ENCODE peak calls at places on chromosomes 12 and 14, in nine cellular contexts. M, A, U, G, X, P, W, I and B are unnamed samples.

GRCh38 chr14:70907996-70908917 is 998 bp downstream of the PCNX1 start:
- DNase-seq in M (peak), A (peak), U (peak), G (peak), X (no peak), P (peak), W (peak), I (peak), B (peak)

GRCh38 chr12:108854055-108854452 is 3.3 kb downstream of the SSH1 start:
- DNase-seq in M (peak), A (peak), U (no peak), G (peak), X (no peak), P (no peak), W (no peak), I (peak), B (peak)

GRCh38 chr12:44246481-44247105 is 410.7 kb downstream of the TMEM117 start:
- DNase-seq in M (no peak), A (peak), U (no peak), G (no peak), X (no peak), P (no peak), W (no peak), I (no peak), B (no peak)

GRCh38 chr14:61476737-61477410 is 155.5 kb downstream of the PRKCH start:
- DNase-seq in M (peak), A (peak), U (no peak), G (peak), X (no peak), P (peak), W (no peak), I (peak), B (no peak)

GRCh38 chr12:1811281-1811947 is 9.0 kb upstream of the LRTM2 start:
- DNase-seq in M (no peak), A (no peak), U (no peak), G (peak), X (no peak), P (no peak), W (no peak), I (no peak), B (no peak)

GRCh38 chr12:42483534-42483857 is 106.0 kb downstream of the PRICKLE1 start:
- DNase-seq in M (no peak), A (no peak), U (no peak), G (no peak), X (no peak), P (peak), W (peak), I (peak), B (no peak)

GRCh38 chr14:62691613-62692489 is 353.4 kb downstream of the KCNH5 start:
- DNase-seq in M (peak), A (peak), U (no peak), G (peak), X (peak), P (peak), W (peak), I (no peak), B (no peak)

GRCh38 chr12:3962661-3963483 is 89.7 kb upstream of the PARP11 start:
- DNase-seq in M (no peak), A (no peak), U (no peak), G (no peak), X (no peak), P (peak), W (peak), I (no peak), B (no peak)

GRCh38 chr12:63917864-63918742 is 73.6 kb downstream of the SRGAP1 start:
- DNase-seq in M (peak), A (peak), U (no peak), G (peak), X (peak), P (peak), W (no peak), I (no peak), B (no peak)

GRCh38 chr14:48974994-48975393 is 611.2 kb downstream of the RPS29 start:
- DNase-seq in M (no peak), A (no peak), U (peak), G (no peak), X (no peak), P (no peak), W (no peak), I (no peak), B (no peak)
- TF ChIP-seq CTCF in M (no peak), A (no peak), U (peak), G (no peak), X (no peak), P (no peak), W (no peak), I (no peak), B (no peak)

GRCh38 chr12:119156401-119156800 is 22.3 kb upstream of the HSPB8 start:
- DNase-seq in M (peak), A (no peak), U (peak), G (no peak), X (no peak), P (no peak), W (no peak), I (peak), B (no peak)

GRCh38 chr12:119151445-119151844 is 27.3 kb upstream of the HSPB8 start:
- DNase-seq in M (no peak), A (no peak), U (no peak), G (peak), X (no peak), P (no peak), W (no peak), I (no peak), B (no peak)

GRCh38 chr12:119157528-119157927 is 21.2 kb upstream of the HSPB8 start:
- DNase-seq in M (no peak), A (no peak), U (no peak), G (no peak), X (no peak), P (no peak), W (no peak), I (peak), B (no peak)

GRCh38 chr12:119154435-119154818 is 24.3 kb upstream of the HSPB8 start:
- DNase-seq in M (peak), A (no peak), U (peak), G (peak), X (no peak), P (no peak), W (no peak), I (no peak), B (no peak)

GRCh38 chr12:119153477-119154434 is 25.0 kb upstream of the HSPB8 start:
- DNase-seq in M (peak), A (peak), U (peak), G (peak), X (no peak), P (peak), W (peak), I (no peak), B (no peak)
- H3K4me3 ChIP-seq in M (no peak), A (no peak), U (peak), G (peak), X (no peak), P (no peak), W (no peak), I (no peak), B (no peak)

GRCh38 chr14:39034481-39035296 is 68.3 kb downstream of the SEC23A start:
- DNase-seq in M (peak), A (no peak), U (peak), G (peak), X (no peak), P (peak), W (peak), I (no peak), B (no peak)
- TF ChIP-seq CTCF in M (peak), A (peak), U (peak), G (peak), X (peak), P (no peak), W (peak), I (peak), B (no peak)

GRCh38 chr14:64792231-64792630 is 87.5 kb downstream of the SPTB start:
- DNase-seq in M (no peak), A (no peak), U (no peak), G (no peak), X (no peak), P (no peak), W (no peak), I (no peak), B (no peak)

GRCh38 chr14:64792871-64793560 is 86.7 kb downstream of the SPTB start:
- DNase-seq in M (no peak), A (no peak), U (no peak), G (no peak), X (no peak), P (no peak), W (no peak), I (no peak), B (no peak)

GRCh38 chr14:64796369-64796768 is 83.3 kb downstream of the SPTB start:
- DNase-seq in M (no peak), A (no peak), U (no peak), G (no peak), X (no peak), P (no peak), W (no peak), I (no peak), B (no peak)

GRCh38 chr14:64795921-64796320 is 83.8 kb downstream of the SPTB start:
- DNase-seq in M (no peak), A (no peak), U (no peak), G (no peak), X (no peak), P (no peak), W (no peak), I (no peak), B (no peak)

GRCh38 chr14:64795211-64795610 is 84.5 kb downstream of the SPTB start:
- DNase-seq in M (no peak), A (no peak), U (no peak), G (no peak), X (no peak), P (no peak), W (no peak), I (no peak), B (no peak)
- H3K4me3 ChIP-seq in M (no peak), A (no peak), U (no peak), G (no peak), X (no peak), P (no peak), W (no peak), I (no peak), B (no peak)